ENCODE peak calls at places on chromosomes 6 and 20, in six cellular contexts. C, P, K, G, H and X are unnamed samples.

GRCh38 chr6:38354033-38354373 is 285.7 kb downstream of the BTBD9 start:
- DNase-seq in C (no peak), P (no peak), K (no peak), G (no peak), H (no peak), X (no peak)

GRCh38 chr20:48897298-48898044 is 24.0 kb upstream of the ARFGEF2 start:
- DNase-seq in C (peak), P (peak), K (no peak), G (no peak), H (peak), X (peak)

GRCh38 chr20:62347445-62347844 is 19.7 kb downstream of the LAMA5 start:
- DNase-seq in C (no peak), P (no peak), K (no peak), G (no peak), H (no peak), X (no peak)

GRCh38 chr6:154868143-154868594 is 126.9 kb upstream of the TIAM2 start:
- DNase-seq in C (peak), P (peak), K (peak), G (no peak), H (peak), X (peak)

GRCh38 chr6:1952726-1953360 is 292.6 kb downstream of the GMDS start:
- DNase-seq in C (peak), P (no peak), K (no peak), G (no peak), H (peak), X (peak)

GRCh38 chr6:36633370-36633769 is 39.2 kb downstream of the SRSF3 start:
- DNase-seq in C (no peak), P (no peak), K (no peak), G (no peak), H (no peak), X (no peak)

GRCh38 chr6:52337633-52338290 is 24.2 kb upstream of the PAQR8 start:
- DNase-seq in C (no peak), P (no peak), K (no peak), G (no peak), H (no peak), X (no peak)

GRCh38 chr20:43508106-43508505 is 609 bp downstream of the L3MBTL1 start:
- DNase-seq in C (no peak), P (no peak), K (no peak), G (no peak), H (no peak), X (no peak)

GRCh38 chr20:24773751-24774201 is 175.3 kb upstream of the CST7 start:
- DNase-seq in C (no peak), P (no peak), K (no peak), G (no peak), H (peak), X (peak)

GRCh38 chr20:3172933-3173581 is at the start of gene LZTS3:
- DNase-seq in C (no peak), P (peak), K (peak), G (peak), H (peak), X (peak)

GRCh38 chr6:30060634-30060981 is 457 bp upstream of the POLR1H start:
- DNase-seq in C (no peak), P (peak), K (no peak), G (no peak), H (peak), X (peak)

GRCh38 chr20:58137651-58138265 is 90.7 kb downstream of the ANKRD60 start:
- DNase-seq in C (no peak), P (no peak), K (no peak), G (no peak), H (no peak), X (no peak)

GRCh38 chr20:1741309-1742048 is 83.9 kb upstream of the SIRPG start:
- DNase-seq in C (no peak), P (no peak), K (no peak), G (no peak), H (no peak), X (no peak)

GRCh38 chr6:61586934-61587537 is 699.0 kb downstream of the KHDRBS2 start:
- DNase-seq in C (no peak), P (no peak), K (no peak), G (no peak), H (no peak), X (no peak)

GRCh38 chr6:1027109-1027794 is 284.6 kb upstream of the FOXQ1 start:
- DNase-seq in C (peak), P (no peak), K (no peak), G (no peak), H (peak), X (no peak)

GRCh38 chr20:63362426-63363009 is 1.4 kb upstream of the CHRNA4 start:
- DNase-seq in C (no peak), P (no peak), K (no peak), G (no peak), H (no peak), X (no peak)

GRCh38 chr20:6519556-6519955 is 247.9 kb upstream of the BMP2 start:
- DNase-seq in C (no peak), P (no peak), K (no peak), G (no peak), H (peak), X (peak)

GRCh38 chr6:66134021-66134420 is 427.0 kb upstream of the EYS start:
- DNase-seq in C (no peak), P (no peak), K (no peak), G (no peak), H (no peak), X (no peak)

GRCh38 chr20:23782366-23782983 is 31.7 kb upstream of the CST1 start:
- DNase-seq in C (no peak), P (peak), K (no peak), G (no peak), H (peak), X (peak)

GRCh38 chr6:87722831-87723726 is 21.0 kb upstream of the AKIRIN2 start:
- DNase-seq in C (peak), P (peak), K (peak), G (peak), H (peak), X (peak)

GRCh38 chr6:132934496-132934895 is 120.1 kb downstream of the RPS12 start:
- DNase-seq in C (no peak), P (no peak), K (no peak), G (no peak), H (no peak), X (peak)

GRCh38 chr20:15342987-15343639 is 1005.7 kb upstream of the FLRT3 start:
- DNase-seq in C (no peak), P (no peak), K (no peak), G (no peak), H (no peak), X (peak)

GRCh38 chr20:31859998-31860380 is 10.3 kb downstream of the DUSP15 start:
- DNase-seq in C (no peak), P (no peak), K (no peak), G (no peak), H (no peak), X (no peak)
- H2AFZ ChIP-seq in C (no peak), P (no peak), K (no peak), G (no peak), H (no peak), X (no peak)

GRCh38 chr6:42009844-42010184 is 40.5 kb upstream of the TAF8 start:
- DNase-seq in C (no peak), P (peak), K (no peak), G (no peak), H (no peak), X (no peak)
- H2AFZ ChIP-seq in C (no peak), P (no peak), K (peak), G (peak), H (peak), X (no peak)

GRCh38 chr6:158856261-158856660 is 37.1 kb upstream of the EZR start:
- DNase-seq in C (no peak), P (no peak), K (no peak), G (no peak), H (no peak), X (no peak)

GRCh38 chr6:158863646-158864045 is 44.5 kb upstream of the EZR start:
- DNase-seq in C (no peak), P (no peak), K (no peak), G (no peak), H (peak), X (peak)

GRCh38 chr6:158865769-158866168 is 46.6 kb upstream of the EZR start:
- DNase-seq in C (no peak), P (peak), K (no peak), G (no peak), H (no peak), X (no peak)

GRCh38 chr6:158861686-158862381 is 42.7 kb upstream of the EZR start:
- DNase-seq in C (no peak), P (no peak), K (no peak), G (no peak), H (peak), X (peak)

DNA sequence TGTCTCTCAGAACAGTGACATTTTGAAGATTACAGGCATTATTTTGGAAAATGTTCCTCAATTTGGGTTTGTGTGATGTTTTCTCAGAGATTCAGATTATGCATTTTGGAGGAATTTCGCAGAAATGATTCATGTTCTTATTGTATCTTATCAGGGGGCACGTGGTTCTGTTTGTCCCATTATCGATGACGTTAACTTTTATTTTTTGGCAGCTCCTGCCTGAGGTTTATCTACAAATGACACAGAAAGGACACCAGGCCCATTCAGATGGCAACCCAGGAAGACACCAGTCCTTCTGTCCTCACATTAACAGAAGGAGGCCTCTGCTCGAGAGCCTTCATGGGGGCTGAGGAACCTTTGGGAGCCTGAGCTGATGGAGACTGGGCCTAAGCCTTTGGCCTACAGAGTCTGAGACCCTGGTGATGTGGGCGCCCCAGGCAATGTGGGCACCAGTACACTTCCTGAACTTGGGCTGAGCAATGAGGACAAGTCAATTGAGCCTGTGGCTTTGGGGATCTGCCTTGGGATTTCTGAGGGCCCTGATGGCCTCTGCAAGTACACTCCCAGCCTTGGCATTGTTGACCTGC is 41.2 kb upstream of the EZR start:
- DNase-seq in C (no peak), P (no peak), K (no peak), G (no peak), H (no peak), X (no peak)
- H2AFZ ChIP-seq in C (no peak), P (no peak), K (no peak), G (no peak), H (no peak), X (no peak)

GRCh38 chr6:119890470-119890869 is 540.9 kb upstream of the MAN1A1 start:
- DNase-seq in C (no peak), P (no peak), K (no peak), G (no peak), H (no peak), X (no peak)
- H2AFZ ChIP-seq in C (no peak), P (no peak), K (no peak), G (no peak), H (no peak), X (no peak)

GRCh38 chr6:26214826-26215199 is 127.6 kb downstream of the HFE start:
- DNase-seq in C (no peak), P (peak), K (no peak), G (no peak), H (no peak), X (no peak)

GRCh38 chr6:26213334-26214075 is 126.3 kb downstream of the HFE start:
- DNase-seq in C (no peak), P (no peak), K (no peak), G (no peak), H (no peak), X (no peak)

GRCh38 chr6:26215200-26216014 is 128.2 kb downstream of the HFE start:
- DNase-seq in C (no peak), P (peak), K (no peak), G (no peak), H (peak), X (peak)

GRCh38 chr6:26216015-26216885 is 129.0 kb downstream of the HFE start:
- DNase-seq in C (no peak), P (peak), K (no peak), G (no peak), H (peak), X (peak)

GRCh38 chr6:26211963-26212362 is 124.7 kb downstream of the HFE start:
- DNase-seq in C (no peak), P (peak), K (no peak), G (no peak), H (no peak), X (no peak)
- H2AFZ ChIP-seq in C (no peak), P (no peak), K (no peak), G (no peak), H (no peak), X (no peak)

GRCh38 chr20:20369353-20370086 is 1.6 kb downstream of the INSM1 start:
- DNase-seq in C (no peak), P (no peak), K (no peak), G (no peak), H (no peak), X (no peak)
- H2AFZ ChIP-seq in C (no peak), P (no peak), K (peak), G (no peak), H (no peak), X (no peak)

GRCh38 chr6:11976489-11976888 is 35.6 kb upstream of the HIVEP1 start:
- DNase-seq in C (no peak), P (no peak), K (no peak), G (no peak), H (no peak), X (no peak)
- H2AFZ ChIP-seq in C (no peak), P (no peak), K (peak), G (peak), H (peak), X (no peak)

GRCh38 chr6:152338335-152339125 is 298.6 kb downstream of the SYNE1 start:
- DNase-seq in C (no peak), P (peak), K (peak), G (no peak), H (peak), X (peak)

GRCh38 chr6:152343735-152344360 is 293.3 kb downstream of the SYNE1 start:
- DNase-seq in C (no peak), P (no peak), K (no peak), G (no peak), H (no peak), X (no peak)

DNA sequence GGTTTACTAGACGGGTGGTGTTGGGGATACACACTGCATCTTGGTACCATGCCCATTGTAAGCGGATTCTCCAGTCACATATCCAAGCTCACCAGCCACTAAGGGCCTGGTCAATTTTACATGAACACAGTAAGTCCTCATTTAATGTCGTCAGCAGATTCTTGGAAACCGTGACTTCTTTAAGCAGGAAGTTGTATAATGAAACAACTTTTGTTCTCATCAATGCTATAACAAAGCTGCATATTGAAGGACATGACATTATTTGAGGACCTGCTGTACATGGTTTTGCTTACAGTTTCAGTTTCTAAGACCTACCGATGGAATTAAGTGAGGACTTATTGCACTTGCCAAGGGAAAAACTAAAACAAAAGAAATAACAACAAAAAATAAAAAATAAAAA is 295.6 kb downstream of the SYNE1 start:
- DNase-seq in C (no peak), P (no peak), K (no peak), G (no peak), H (no peak), X (no peak)
- H2AFZ ChIP-seq in C (no peak), P (no peak), K (no peak), G (no peak), H (no peak), X (no peak)

GRCh38 chr20:9021216-9021615 is 47.7 kb upstream of the PLCB4 start:
- DNase-seq in C (no peak), P (no peak), K (no peak), G (no peak), H (no peak), X (no peak)

GRCh38 chr20:9021699-9022098 is 47.2 kb upstream of the PLCB4 start:
- DNase-seq in C (no peak), P (no peak), K (no peak), G (peak), H (peak), X (peak)

GRCh38 chr20:9024596-9024995 is 44.3 kb upstream of the PLCB4 start:
- DNase-seq in C (no peak), P (no peak), K (no peak), G (no peak), H (no peak), X (no peak)

GRCh38 chr20:9019833-9020232 is 49.1 kb upstream of the PLCB4 start:
- DNase-seq in C (no peak), P (no peak), K (no peak), G (no peak), H (no peak), X (no peak)

GRCh38 chr20:9022361-9022760 is 46.5 kb upstream of the PLCB4 start:
- DNase-seq in C (no peak), P (no peak), K (no peak), G (no peak), H (no peak), X (no peak)
- H2AFZ ChIP-seq in C (no peak), P (no peak), K (no peak), G (no peak), H (peak), X (no peak)